ENCODE peak calls at places on chromosome 15, in nine cellular contexts. D is activated T-helper 1 cell treated with Interleukin-2 at 50 U/mL for 16 hours, Z is SK-N-SH, W is neuronal stem cell, Q is M059J, B is AG04450, L is amniotic epithelial cell, E is GDM1, U is fibroblast of mammary gland. T is an unnamed sample.

GRCh38 chr15:82183121-82184031 is 79.2 kb downstream of the EFL1 start:
- DNase-seq in D (no peak), Z (no peak), W (no peak), Q (peak), B (peak), L (peak), E (no peak), U (peak), T (no peak)

GRCh38 chr15:39327005-39327725 is 253.7 kb upstream of the THBS1 start:
- DNase-seq in D (no peak), Z (no peak), W (no peak), Q (no peak), B (no peak), L (no peak), E (no peak), U (peak), T (no peak)

GRCh38 chr15:55970286-55970685 is 23.1 kb downstream of the NEDD4 start:
- DNase-seq in D (no peak), Z (no peak), W (no peak), Q (peak), B (no peak), L (no peak), E (no peak), U (no peak), T (no peak)

GRCh38 chr15:28944286-28944685 is 58.5 kb downstream of the APBA2 start:
- DNase-seq in D (no peak), Z (no peak), W (no peak), Q (no peak), B (no peak), L (no peak), E (no peak), U (no peak), T (no peak)

GRCh38 chr15:79418693-79419279 is 13.3 kb upstream of the MINAR1 start:
- DNase-seq in D (no peak), Z (no peak), W (no peak), Q (no peak), B (no peak), L (no peak), E (no peak), U (no peak), T (no peak)

GRCh38 chr15:53978248-53978906 is at the start of gene UNC13C:
- DNase-seq in D (no peak), Z (peak), W (peak), Q (no peak), B (no peak), L (no peak), E (peak), U (no peak), T (no peak)

GRCh38 chr15:48554112-48554511 is 91.4 kb downstream of the FBN1 start:
- DNase-seq in D (no peak), Z (no peak), W (no peak), Q (no peak), B (no peak), L (no peak), E (no peak), U (no peak), T (no peak)

GRCh38 chr15:63462053-63462452 is 42.3 kb upstream of the USP3 start:
- DNase-seq in D (no peak), Z (no peak), W (no peak), Q (peak), B (peak), L (peak), E (no peak), U (no peak), T (no peak)

GRCh38 chr15:62103431-62103830 is 36.7 kb downstream of the C2CD4A start:
- DNase-seq in D (no peak), Z (no peak), W (no peak), Q (no peak), B (no peak), L (no peak), E (no peak), U (no peak), T (no peak)

GRCh38 chr15:88454867-88455810 is 12.0 kb downstream of the MRPL46 start:
- DNase-seq in D (no peak), Z (peak), W (peak), Q (peak), B (peak), L (peak), E (peak), U (peak), T (peak)

GRCh38 chr15:48176957-48177356 is 1.1 kb downstream of the MYEF2 start:
- DNase-seq in D (no peak), Z (no peak), W (no peak), Q (no peak), B (no peak), L (no peak), E (no peak), U (no peak), T (no peak)

GRCh38 chr15:39362832-39363561 is 217.9 kb upstream of the THBS1 start:
- DNase-seq in D (no peak), Z (peak), W (no peak), Q (peak), B (peak), L (peak), E (no peak), U (peak), T (peak)

GRCh38 chr15:64716452-64716851 is 58.9 kb downstream of the RBPMS2 start:
- DNase-seq in D (no peak), Z (no peak), W (no peak), Q (no peak), B (no peak), L (no peak), E (no peak), U (no peak), T (no peak)

GRCh38 chr15:77013786-77014136 is 18.8 kb downstream of the PSTPIP1 start:
- DNase-seq in D (peak), Z (no peak), W (no peak), Q (peak), B (no peak), L (no peak), E (no peak), U (no peak), T (no peak)

GRCh38 chr15:62569460-62570404 is 404.6 kb upstream of the C2CD4B start:
- DNase-seq in D (no peak), Z (peak), W (no peak), Q (peak), B (peak), L (peak), E (no peak), U (peak), T (no peak)

T was measured in SK-N-DZ.